ENCODE peak calls at places on chromosomes 5 and 9, in five cellular contexts. O is lower lobe of right lung; A is neural progenitor cell; L is effector memory CD4-positive, alpha-beta T cell; N is psoas muscle. E is an unnamed sample.

GRCh38 chr5:62608529-62609511 is 30.2 kb downstream of the LRRC70 start:
- DNase-seq in O (no peak), A (no peak), L (no peak), N (no peak), E (no peak)

GRCh38 chr5:77101298-77101697 is 14.2 kb upstream of the ZBED3 start:
- DNase-seq in O (no peak), A (no peak), L (no peak), N (no peak), E (no peak)

GRCh38 chr9:112378441-112379176 is 1.3 kb upstream of the HSDL2 start:
- DNase-seq in O (peak; percentile 51), A (no peak), L (no peak), N (no peak), E (no peak)

GRCh38 chr5:28344803-28345433 is 1306.5 kb upstream of the CDH9 start:
- DNase-seq in O (no peak), A (peak; percentile 77), L (no peak), N (no peak), E (no peak)

GRCh38 chr9:109166771-109167601 is at the start of gene FRRS1L:
- DNase-seq in O (no peak), A (peak; percentile 78), L (no peak), N (no peak), E (no peak)

GRCh38 chr5:100777680-100778281 is 125.3 kb downstream of the ST8SIA4 start:
- DNase-seq in O (no peak), A (no peak), L (no peak), N (no peak), E (no peak)

GRCh38 chr9:14296462-14296861 is 17.5 kb downstream of the NFIB start:
- DNase-seq in O (no peak), A (no peak), L (no peak), N (peak; percentile 37), E (peak; percentile 68)

GRCh38 chr5:167608708-167609272 is 682.7 kb upstream of the WWC1 start:
- DNase-seq in O (no peak), A (no peak), L (no peak), N (no peak), E (no peak)

GRCh38 chr9:127448112-127448805 is 2.9 kb downstream of the RPL12 start:
- DNase-seq in O (no peak), A (no peak), L (no peak), N (no peak), E (no peak)

GRCh38 chr9:127224883-127225739 is 39.5 kb upstream of the GARNL3 start:
- DNase-seq in O (peak; percentile 97), A (peak; percentile 99), L (peak; percentile 86), N (peak; percentile 98), E (peak; percentile 99)

GRCh38 chr5:51389326-51389581 is 6.0 kb downstream of the ISL1 start:
- DNase-seq in O (no peak), A (peak; percentile 76), L (no peak), N (no peak), E (no peak)

GRCh38 chr5:12294151-12294550 is 389.9 kb upstream of the CTNND2 start:
- DNase-seq in O (no peak), A (no peak), L (no peak), N (no peak), E (no peak)

GRCh38 chr5:142012792-142013388 is at the start of gene GNPDA1:
- DNase-seq in O (peak; percentile 90), A (peak; percentile 76), L (peak; percentile 58), N (peak; percentile 86), E (peak; percentile 93)

GRCh38 chr5:176441921-176442323 is 6.3 kb upstream of the FAF2 start:
- DNase-seq in O (no peak), A (peak; percentile 18), L (no peak), N (no peak), E (no peak)

GRCh38 chr9:87138128-87139040 is 191.1 kb upstream of the GAS1 start:
- DNase-seq in O (no peak), A (no peak), L (no peak), N (no peak), E (no peak)

GRCh38 chr5:54624671-54625583 is 107.4 kb downstream of the SNX18 start:
- DNase-seq in O (no peak), A (no peak), L (no peak), N (no peak), E (no peak)

GRCh38 chr9:135827866-135828580 is 79.3 kb downstream of the CAMSAP1 start:
- DNase-seq in O (no peak), A (no peak), L (no peak), N (no peak), E (no peak)

GRCh38 chr5:38078161-38078560 is 180.2 kb upstream of the EGFLAM start:
- DNase-seq in O (no peak), A (no peak), L (no peak), N (no peak), E (no peak)

GRCh38 chr5:32132757-32133156 is 41.4 kb downstream of the GOLPH3 start:
- DNase-seq in O (no peak), A (no peak), L (no peak), N (no peak), E (no peak)

GRCh38 chr5:98099448-98100105 is 673.9 kb upstream of the RGMB start:
- DNase-seq in O (no peak), A (no peak), L (no peak), N (no peak), E (no peak)

GRCh38 chr5:68369436-68370125 is 154.0 kb downstream of the PIK3R1 start:
- DNase-seq in O (no peak), A (no peak), L (no peak), N (no peak), E (no peak)

GRCh38 chr9:35652829-35653209 is 2.1 kb upstream of the SIT1 start:
- DNase-seq in O (no peak), A (no peak), L (no peak), N (no peak), E (no peak)

GRCh38 chr9:115739096-115739875 is 414.3 kb upstream of the PAPPA start:
- DNase-seq in O (no peak), A (no peak), L (no peak), N (no peak), E (no peak)

GRCh38 chr9:82949203-82949602 is 113.7 kb downstream of the RASEF start:
- DNase-seq in O (no peak), A (no peak), L (no peak), N (no peak), E (no peak)

GRCh38 chr5:81164936-81165335 is 68.2 kb upstream of the CKMT2 start:
- DNase-seq in O (no peak), A (no peak), L (no peak), N (no peak), E (no peak)

GRCh38 chr5:94575196-94575595 is 43.2 kb downstream of the KIAA0825 start:
- DNase-seq in O (no peak), A (no peak), L (no peak), N (no peak), E (no peak)

GRCh38 chr5:11904270-11904906 is at the start of gene CTNND2:
- DNase-seq in O (peak; percentile 49), A (peak; percentile 94), L (no peak), N (no peak), E (no peak)

GRCh38 chr5:50717615-50718014 is 51.2 kb downstream of the PARP8 start:
- DNase-seq in O (no peak), A (no peak), L (no peak), N (no peak), E (no peak)

GRCh38 chr9:69946800-69947437 is 96.7 kb upstream of the MAMDC2 start:
- DNase-seq in O (no peak), A (no peak), L (no peak), N (no peak), E (no peak)

GRCh38 chr5:62534461-62535236 is 44.0 kb upstream of the LRRC70 start:
- DNase-seq in O (no peak), A (no peak), L (no peak), N (no peak), E (no peak)

GRCh38 chr9:88539246-88539645 is 4.3 kb downstream of the NXNL2 start:
- DNase-seq in O (no peak), A (no peak), L (no peak), N (no peak), E (no peak)

GRCh38 chr5:112491257-112491656 is 72.2 kb upstream of the EPB41L4A start:
- DNase-seq in O (no peak), A (peak; percentile 7), L (no peak), N (no peak), E (no peak)

GRCh38 chr5:132433141-132433540 is 57.4 kb downstream of the IRF1 start:
- DNase-seq in O (no peak), A (no peak), L (no peak), N (no peak), E (no peak)

GRCh38 chr9:19926774-19927173 is 137.9 kb upstream of the SLC24A2 start:
- DNase-seq in O (no peak), A (no peak), L (no peak), N (no peak), E (no peak)

GRCh38 chr9:137173795-137174664 is 2.2 kb upstream of the TMEM210 start:
- DNase-seq in O (no peak), A (no peak), L (no peak), N (no peak), E (no peak)

GRCh38 chr9:137174722-137175293 is 3.0 kb upstream of the TMEM210 start:
- DNase-seq in O (no peak), A (peak; percentile 55), L (no peak), N (no peak), E (no peak)

GRCh38 chr9:137172907-137173794 is 1.3 kb upstream of the TMEM210 start:
- DNase-seq in O (no peak), A (no peak), L (no peak), N (no peak), E (no peak)

GRCh38 chr9:137176302-137177182 is 4.7 kb upstream of the TMEM210 start:
- DNase-seq in O (no peak), A (peak; percentile 57), L (no peak), N (no peak), E (no peak)

DNA sequence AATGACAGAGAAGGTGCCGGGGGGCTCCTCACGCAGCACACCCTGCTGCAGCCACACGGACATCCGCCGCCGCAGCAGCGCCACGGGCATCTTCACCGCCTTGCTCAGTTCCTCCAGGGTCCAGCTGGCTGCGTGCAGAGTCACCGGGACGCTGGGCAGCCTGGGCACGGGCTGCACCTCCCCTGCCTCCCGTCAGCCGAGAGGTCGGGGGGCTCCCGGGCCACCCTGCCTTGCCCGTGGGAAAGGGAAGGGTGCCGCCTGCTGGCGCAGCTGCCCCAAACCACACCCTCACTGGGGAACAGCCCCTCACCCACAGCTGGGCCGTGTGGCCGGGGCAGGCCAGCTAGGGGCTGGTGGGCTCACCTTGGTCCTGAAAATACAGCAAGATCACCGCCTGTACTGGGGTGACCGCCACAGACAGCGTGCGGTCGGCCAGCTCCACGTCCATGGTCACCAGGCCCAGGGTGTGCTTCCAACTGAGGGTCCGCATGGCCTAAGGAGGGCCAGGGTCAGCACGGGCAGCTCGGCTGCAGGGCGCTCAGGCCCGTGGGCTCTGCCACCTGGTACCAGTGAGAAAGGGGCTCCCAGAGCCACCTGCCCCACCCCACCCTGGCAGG is 3.6 kb upstream of the TMEM210 start:
- DNase-seq in O (no peak), A (peak; percentile 62), L (no peak), N (no peak), E (no peak)
- H3K27ac ChIP-seq in O (no peak overlapping the region), A (no peak overlapping the region), L (no peak overlapping the region), N (no peak overlapping the region), E (no peak overlapping the region)

GRCh38 chr5:64505769-64506566 is at the start of gene RGS7BP:
- DNase-seq in O (peak; percentile 46), A (peak; percentile 80), L (no peak), N (peak; percentile 20), E (peak; percentile 56)
- H3K4me3 ChIP-seq in O (peak within 1 kb of the TSS; percentile 54), A (peak within 1 kb of the TSS; percentile 82), L (no peak within 1 kb of the TSS), N (peak within 1 kb of the TSS; percentile 78), E (peak within 1 kb of the TSS; percentile 15)

GRCh38 chr5:155732587-155733376 is 594.2 kb upstream of the SGCD start:
- DNase-seq in O (no peak), A (no peak), L (no peak), N (no peak), E (no peak)
- H3K27me3 ChIP-seq in O (peaks cover 45% of the 10 kb centered on the region), A (peaks cover 96% of the 10 kb centered on the region), L (no peaks in the 10 kb centered on the region), N (no peaks in the 10 kb centered on the region), E (no peaks in the 10 kb centered on the region)

GRCh38 chr9:129944501-129945116 is 98.4 kb downstream of the FNBP1 start:
- DNase-seq in O (no peak), A (no peak), L (peak; percentile 46), N (no peak), E (no peak)
- H3K27ac ChIP-seq in O (peak overlapping the region; percentile 70), A (no peak overlapping the region), L (peak overlapping the region; percentile 55), N (no peak overlapping the region), E (peak overlapping the region; percentile 67)